ENCODE peak calls at places on chromosomes 13 and 19, in nine cellular contexts. J is heart left ventricle; W is endothelial cell; V is GM06990; P is breast epithelium; Q is endodermal cell; A is CD8-positive, alpha-beta T cell; E is astrocyte of the spinal cord; C is Peyer's patch. S is an unnamed sample.
A peak's percentile ranks its signal among the peaks of the same experiment; 100 is the strongest.

GRCh38 chr19:48487944-48488343 is 18.8 kb downstream of the CYTH2 start:
- DNase-seq in J (peak; percentile 73), A (no peak), C (peak; percentile 85), E (peak; percentile 71), Q (no peak), P (peak; percentile 95), V (no peak), W (no peak), S (no peak)

GRCh38 chr19:16872728-16873127 is 16.1 kb upstream of the F2RL3 start:
- DNase-seq in P (no peak), J (no peak), V (no peak), Q (no peak), A (no peak), W (no peak), C (no peak), E (no peak), S (no peak)

GRCh38 chr13:59458908-59459579 is 704.7 kb downstream of the DIAPH3 start:
- DNase-seq in W (no peak), Q (no peak), J (peak; percentile 19), V (no peak), C (no peak), E (peak; percentile 86), P (no peak), A (no peak), S (no peak)

GRCh38 chr19:28482221-28482620 is 730.7 kb downstream of the UQCRFS1 start:
- DNase-seq in E (no peak), J (no peak), C (no peak), W (no peak), A (no peak), P (no peak), Q (peak; percentile 78), V (no peak), S (no peak)

GRCh38 chr13:85970727-85971126 is 171.5 kb upstream of the SLITRK6 start:
- DNase-seq in W (no peak), C (no peak), E (peak; percentile 22), V (no peak), A (no peak), J (no peak), Q (no peak), P (no peak), S (no peak)

GRCh38 chr13:35016362-35017148 is 74.5 kb downstream of the NBEA start:
- DNase-seq in W (no peak), C (no peak), E (no peak), P (no peak), J (no peak), A (no peak), V (no peak), Q (no peak), S (no peak)

GRCh38 chr19:31332096-31332495 is 17.1 kb downstream of the TSHZ3 start:
- DNase-seq in C (no peak), A (no peak), J (no peak), W (no peak), E (no peak), Q (no peak), V (no peak), P (no peak), S (no peak)

GRCh38 chr19:15328312-15328711 is 4.0 kb downstream of the BRD4 start:
- DNase-seq in V (no peak), W (no peak), Q (no peak), P (no peak), E (no peak), A (no peak), C (no peak), J (no peak), S (no peak)

GRCh38 chr19:50728084-50728737 is 5.0 kb downstream of the CLEC11A start:
- DNase-seq in Q (peak; percentile 99), C (no peak), J (peak; percentile 78), W (peak; percentile 56), E (peak; percentile 47), P (peak; percentile 55), V (peak; percentile 65), A (peak; percentile 86), S (peak; percentile 40)

GRCh38 chr19:38831142-38831605 is 420 bp downstream of the ECH1 start:
- DNase-seq in W (peak; percentile 24), E (peak; percentile 91), J (peak; percentile 56), V (no peak), A (no peak), Q (peak; percentile 74), P (peak; percentile 89), C (peak; percentile 75), S (peak; percentile 77)

GRCh38 chr19:34505321-34506025 is 23.9 kb downstream of the WTIP start:
- DNase-seq in W (no peak), E (no peak), C (no peak), A (peak; percentile 4), V (no peak), Q (no peak), J (peak; percentile 5), P (peak; percentile 11), S (no peak)

GRCh38 chr19:989381-990081 is 5.4 kb downstream of the WDR18 start:
- DNase-seq in W (peak; percentile 43), J (no peak), P (no peak), E (no peak), A (no peak), C (no peak), Q (peak; percentile 78), V (no peak), S (no peak)

GRCh38 chr19:15812059-15812722 is 3.3 kb downstream of the OR10H1 start:
- DNase-seq in J (no peak), W (no peak), A (peak; percentile 54), V (no peak), C (no peak), P (no peak), Q (no peak), E (no peak), S (no peak)

GRCh38 chr19:17311455-17312248 is 2.3 kb downstream of the DDA1 start:
- DNase-seq in E (peak; percentile 76), W (no peak), C (no peak), A (no peak), Q (peak; percentile 68), J (no peak), P (no peak), V (no peak), S (no peak)

GRCh38 chr19:49086296-49086695 is 1.0 kb downstream of the SNRNP70 start:
- DNase-seq in V (no peak), E (no peak), P (no peak), W (no peak), J (no peak), C (no peak), A (no peak), Q (no peak), S (no peak)

GRCh38 chr13:28558126-28558525 is 63.2 kb upstream of the FLT1 start:
- DNase-seq in Q (no peak), P (no peak), J (no peak), V (no peak), W (no peak), A (no peak), C (no peak), E (peak; percentile 89), S (no peak)

GRCh38 chr13:87680298-87680697 is 9.1 kb downstream of the SLITRK5 start:
- DNase-seq in A (no peak), C (no peak), P (no peak), J (no peak), V (no peak), E (peak; percentile 9), W (peak; percentile 15), Q (no peak), S (no peak)
- TF ChIP-seq CTCF in A (no peak), C (no peak), P (no peak), J (no peak), V (no peak), E (peak; percentile 4), W (no peak), Q (peak; percentile 52), S (no peak)

DNA sequence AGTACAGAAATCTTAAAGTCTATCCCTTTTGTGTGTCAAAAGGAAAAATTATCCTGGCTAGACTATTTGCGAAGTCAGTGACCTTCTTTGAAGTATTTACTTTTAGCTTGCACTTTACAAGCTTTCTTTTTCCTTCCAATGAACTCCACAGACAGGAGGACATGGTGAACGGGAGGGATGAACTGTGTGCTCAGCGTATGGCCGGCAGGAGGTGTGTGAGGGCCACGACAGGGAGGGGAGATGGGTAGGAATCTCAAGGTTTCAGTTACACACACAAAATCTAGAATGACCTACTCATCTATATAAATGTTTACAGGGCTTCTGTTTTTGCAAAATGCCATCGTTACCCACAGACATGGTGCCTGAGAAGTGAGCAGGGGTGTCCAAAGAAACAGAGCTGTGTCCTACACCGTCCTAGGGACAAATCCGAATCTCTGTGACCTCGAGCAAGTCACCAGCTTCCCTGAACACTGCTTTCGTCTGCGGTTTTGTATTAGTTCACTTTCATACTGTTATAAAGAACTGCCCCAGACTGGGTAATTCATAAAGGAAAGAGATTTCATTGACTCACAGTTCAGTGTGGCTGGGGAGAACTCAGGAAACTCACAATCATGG is 537.2 kb downstream of the LIG4 start:
- DNase-seq in C (no peak), E (no peak), J (no peak), Q (no peak), V (no peak), A (no peak), P (no peak), W (no peak), S (no peak)
- TF ChIP-seq CTCF in C (no peak), E (peak; percentile 23), J (no peak), Q (peak; percentile 61), V (no peak), A (no peak), P (no peak), W (no peak), S (no peak)

DNA sequence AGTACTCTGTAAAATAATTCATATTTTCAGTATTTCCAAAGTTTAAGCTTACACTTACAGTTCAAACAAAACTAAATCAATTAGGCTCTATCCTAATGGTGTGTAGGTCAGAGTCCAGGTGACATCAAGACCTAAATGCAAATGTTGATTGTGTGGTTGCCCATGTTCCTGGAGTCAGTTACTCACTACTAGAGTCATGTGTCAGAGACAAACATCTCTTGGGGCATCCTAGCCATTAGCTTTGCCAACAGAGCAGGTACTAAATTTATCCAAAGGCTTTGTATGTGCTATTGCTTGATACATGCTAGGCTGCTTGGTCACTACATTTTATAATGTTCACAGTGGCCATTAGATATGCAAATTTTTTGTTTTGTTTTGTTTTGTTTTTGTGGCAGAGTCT is 11.7 kb downstream of the SPRY2 start:
- DNase-seq in V (no peak), A (no peak), Q (no peak), E (no peak), J (no peak), W (no peak), P (no peak), C (no peak), S (no peak)
- TF ChIP-seq CTCF in V (no peak), A (no peak), Q (no peak), E (no peak), J (no peak), W (no peak), P (no peak), C (no peak), S (no peak)

DNA sequence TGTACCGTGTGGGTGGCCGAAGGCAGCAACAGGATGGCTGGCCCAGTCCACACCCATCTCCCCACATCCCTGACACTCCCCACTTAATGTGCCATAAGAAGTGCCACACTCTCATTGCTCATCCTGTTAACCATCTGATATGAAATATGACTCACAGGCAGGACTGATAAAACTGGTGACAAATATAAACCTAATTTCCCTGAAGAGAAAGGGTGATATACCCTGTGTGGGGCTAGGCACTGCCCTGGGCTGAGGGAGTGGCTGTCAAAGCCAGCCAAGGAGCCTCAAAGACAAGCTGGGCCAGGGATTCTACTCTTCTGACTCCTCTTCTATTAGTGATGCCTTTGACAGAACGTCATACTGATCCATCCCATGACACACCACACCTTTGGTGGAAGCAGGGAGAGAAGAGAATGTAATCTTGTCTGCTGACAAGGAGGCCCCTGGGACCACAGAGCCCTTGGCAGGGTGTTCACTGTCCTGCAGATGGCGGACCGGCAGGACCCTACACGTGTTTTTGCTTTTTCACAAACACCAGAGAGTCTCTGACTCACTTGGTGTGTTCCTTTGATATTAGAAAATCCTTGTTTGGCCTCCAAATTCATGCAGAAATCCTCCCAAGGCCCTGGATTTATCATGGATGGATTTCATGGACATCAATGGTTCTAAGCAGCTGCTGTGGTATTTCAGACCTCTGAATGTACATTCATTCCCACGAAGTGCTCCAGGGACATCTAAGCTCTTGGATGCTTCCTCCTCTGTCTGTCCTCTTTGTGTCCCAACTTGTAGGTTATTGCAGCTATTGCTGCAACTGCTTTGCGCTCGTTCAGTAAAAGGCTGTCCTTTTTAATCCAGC is 98.0 kb upstream of the WASF3 start:
- DNase-seq in E (no peak), V (no peak), W (no peak), A (no peak), P (no peak), J (peak; percentile 39), C (no peak), Q (no peak), S (no peak)
- TF ChIP-seq CTCF in E (no peak), V (no peak), W (no peak), A (no peak), P (no peak), J (no peak), C (no peak), Q (no peak), S (no peak)

S was measured in GM20000.